ENCODE peak calls at places on chromosomes 5 and 9, in five cellular contexts. One of them, this sample, is unnamed.

GRCh38 chr5:142143878-142144277 is 35.3 kb downstream of the NDFIP1 start:
- DNase-seq in activated T-cell treated with anti-CD3 and anti-CD28 coated beads for 1 hour: no peak
- DNase-seq in skeletal muscle cell: peak; percentile 9
- DNase-seq in GM23248: peak; percentile 72
- DNase-seq in A172: peak; percentile 32
- DNase-seq in this sample: peak; percentile 58

GRCh38 chr9:85408494-85408893 is 333.3 kb downstream of the AGTPBP1 start:
- DNase-seq in activated T-cell treated with anti-CD3 and anti-CD28 coated beads for 1 hour: no peak
- DNase-seq in GM23248: no peak
- DNase-seq in skeletal muscle cell: no peak
- DNase-seq in A172: no peak
- DNase-seq in this sample: no peak

GRCh38 chr9:98766548-98766947 is 29.8 kb downstream of the ANKS6 start:
- DNase-seq in GM23248: peak; percentile 18
- DNase-seq in activated T-cell treated with anti-CD3 and anti-CD28 coated beads for 1 hour: no peak
- DNase-seq in skeletal muscle cell: peak; percentile 45
- DNase-seq in A172: no peak
- DNase-seq in this sample: no peak

GRCh38 chr9:77832647-77833046 is 184.5 kb upstream of the GNA14 start:
- DNase-seq in A172: no peak
- DNase-seq in activated T-cell treated with anti-CD3 and anti-CD28 coated beads for 1 hour: no peak
- DNase-seq in skeletal muscle cell: no peak
- DNase-seq in GM23248: no peak
- DNase-seq in this sample: no peak

GRCh38 chr5:2257326-2258244 is 374.9 kb upstream of the IRX4 start:
- DNase-seq in activated T-cell treated with anti-CD3 and anti-CD28 coated beads for 1 hour: no peak
- DNase-seq in A172: no peak
- DNase-seq in skeletal muscle cell: no peak
- DNase-seq in GM23248: no peak
- DNase-seq in this sample: no peak

GRCh38 chr9:106286249-106286648 is 576.7 kb upstream of the ZNF462 start:
- DNase-seq in activated T-cell treated with anti-CD3 and anti-CD28 coated beads for 1 hour: no peak
- DNase-seq in GM23248: no peak
- DNase-seq in A172: peak; percentile 6
- DNase-seq in skeletal muscle cell: peak; percentile 7
- DNase-seq in this sample: no peak

GRCh38 chr9:98080346-98080745 is 23.8 kb downstream of the NANS start:
- DNase-seq in GM23248: peak; percentile 63
- DNase-seq in activated T-cell treated with anti-CD3 and anti-CD28 coated beads for 1 hour: no peak
- DNase-seq in skeletal muscle cell: no peak
- DNase-seq in A172: no peak
- DNase-seq in this sample: no peak

GRCh38 chr9:137011130-137011529 is 14.8 kb upstream of the CLIC3 start:
- DNase-seq in A172: no peak
- DNase-seq in skeletal muscle cell: no peak
- DNase-seq in GM23248: no peak
- DNase-seq in activated T-cell treated with anti-CD3 and anti-CD28 coated beads for 1 hour: no peak
- DNase-seq in this sample: no peak

GRCh38 chr5:137114529-137114928 is 384.6 kb downstream of the SPOCK1 start:
- DNase-seq in activated T-cell treated with anti-CD3 and anti-CD28 coated beads for 1 hour: no peak
- DNase-seq in GM23248: peak; percentile 68
- DNase-seq in skeletal muscle cell: peak; percentile 49
- DNase-seq in A172: peak; percentile 23
- DNase-seq in this sample: peak; percentile 69

This sample was measured in endothelial cell of umbilical vein.